ENCODE peak calls at places on chromosome 6, in seven cellular contexts. One of them, this sample, is unnamed.

GRCh38 chr6:41718828-41719227 is 16.6 kb downstream of the TFEB start:
- DNase-seq in mesendoderm: no peak
- DNase-seq in H9: no peak
- DNase-seq in H1: no peak
- DNase-seq in mesenchymal stem cell: no peak
- DNase-seq in IMR-90: no peak
- DNase-seq in neuronal stem cell: no peak
- DNase-seq in this sample: no peak

GRCh38 chr6:110567957-110568696 is 91.7 kb upstream of the SLC22A16 start:
- DNase-seq in mesendoderm: no peak
- DNase-seq in H9: no peak
- DNase-seq in H1: no peak
- DNase-seq in mesenchymal stem cell: no peak
- DNase-seq in IMR-90: no peak
- DNase-seq in neuronal stem cell: no peak
- DNase-seq in this sample: no peak

GRCh38 chr6:12051861-12052368 is 39.8 kb downstream of the HIVEP1 start:
- DNase-seq in mesendoderm: no peak
- DNase-seq in H9: no peak
- DNase-seq in H1: no peak
- DNase-seq in mesenchymal stem cell: peak
- DNase-seq in IMR-90: peak
- DNase-seq in neuronal stem cell: no peak
- DNase-seq in this sample: peak

GRCh38 chr6:166949533-166950442 is 6.6 kb downstream of the RNASET2 start:
- DNase-seq in mesendoderm: peak
- DNase-seq in H9: peak
- DNase-seq in H1: no peak
- DNase-seq in mesenchymal stem cell: no peak
- DNase-seq in IMR-90: no peak
- DNase-seq in neuronal stem cell: no peak
- DNase-seq in this sample: peak

GRCh38 chr6:132995432-132995831 is 181.1 kb downstream of the RPS12 start:
- DNase-seq in mesendoderm: no peak
- DNase-seq in H9: no peak
- DNase-seq in H1: no peak
- DNase-seq in mesenchymal stem cell: no peak
- DNase-seq in IMR-90: peak
- DNase-seq in neuronal stem cell: no peak
- DNase-seq in this sample: no peak

GRCh38 chr6:137218473-137218916 is 690 bp downstream of the IFNGR1 start:
- DNase-seq in mesendoderm: peak
- DNase-seq in H9: no peak
- DNase-seq in H1: no peak
- DNase-seq in mesenchymal stem cell: peak
- DNase-seq in IMR-90: peak
- DNase-seq in neuronal stem cell: peak
- DNase-seq in this sample: peak

GRCh38 chr6:16544006-16544405 is 217.3 kb downstream of the ATXN1 start:
- DNase-seq in mesendoderm: peak
- DNase-seq in H9: no peak
- DNase-seq in H1: no peak
- DNase-seq in mesenchymal stem cell: peak
- DNase-seq in IMR-90: peak
- DNase-seq in neuronal stem cell: peak
- DNase-seq in this sample: peak

GRCh38 chr6:149267513-149268043 is 49.9 kb upstream of the TAB2 start:
- DNase-seq in mesendoderm: no peak
- DNase-seq in H9: no peak
- DNase-seq in H1: no peak
- DNase-seq in mesenchymal stem cell: no peak
- DNase-seq in IMR-90: no peak
- DNase-seq in neuronal stem cell: no peak
- DNase-seq in this sample: no peak

GRCh38 chr6:53811746-53812145 is 16.9 kb downstream of the LRRC1 start:
- DNase-seq in mesendoderm: peak
- DNase-seq in H9: no peak
- DNase-seq in H1: no peak
- DNase-seq in mesenchymal stem cell: no peak
- DNase-seq in IMR-90: no peak
- DNase-seq in neuronal stem cell: no peak
- DNase-seq in this sample: no peak

GRCh38 chr6:164396071-164397047 is 913.0 kb downstream of the C6orf118 start:
- DNase-seq in mesendoderm: no peak
- DNase-seq in H9: no peak
- DNase-seq in H1: no peak
- DNase-seq in mesenchymal stem cell: peak
- DNase-seq in IMR-90: no peak
- DNase-seq in neuronal stem cell: no peak
- DNase-seq in this sample: no peak

GRCh38 chr6:39075010-39075738 is 26.6 kb downstream of the GLP1R start:
- DNase-seq in mesendoderm: no peak
- DNase-seq in H9: peak
- DNase-seq in H1: no peak
- DNase-seq in mesenchymal stem cell: no peak
- DNase-seq in IMR-90: no peak
- DNase-seq in neuronal stem cell: no peak
- DNase-seq in this sample: no peak

GRCh38 chr6:28725890-28726348 is 197.9 kb downstream of the TRIM27 start:
- DNase-seq in mesendoderm: peak
- DNase-seq in H9: peak
- DNase-seq in H1: peak
- DNase-seq in mesenchymal stem cell: no peak
- DNase-seq in IMR-90: peak
- DNase-seq in neuronal stem cell: no peak
- DNase-seq in this sample: no peak

GRCh38 chr6:157265630-157266029 is 57.7 kb downstream of the TMEM242 start:
- DNase-seq in mesendoderm: no peak
- DNase-seq in H9: no peak
- DNase-seq in H1: no peak
- DNase-seq in mesenchymal stem cell: no peak
- DNase-seq in IMR-90: no peak
- DNase-seq in neuronal stem cell: no peak
- DNase-seq in this sample: no peak

GRCh38 chr6:149545258-149545753 is 537 bp downstream of the PPIL4 start:
- DNase-seq in mesendoderm: peak
- DNase-seq in H9: peak
- DNase-seq in H1: no peak
- DNase-seq in mesenchymal stem cell: peak
- DNase-seq in IMR-90: peak
- DNase-seq in neuronal stem cell: peak
- DNase-seq in this sample: peak

DNA sequence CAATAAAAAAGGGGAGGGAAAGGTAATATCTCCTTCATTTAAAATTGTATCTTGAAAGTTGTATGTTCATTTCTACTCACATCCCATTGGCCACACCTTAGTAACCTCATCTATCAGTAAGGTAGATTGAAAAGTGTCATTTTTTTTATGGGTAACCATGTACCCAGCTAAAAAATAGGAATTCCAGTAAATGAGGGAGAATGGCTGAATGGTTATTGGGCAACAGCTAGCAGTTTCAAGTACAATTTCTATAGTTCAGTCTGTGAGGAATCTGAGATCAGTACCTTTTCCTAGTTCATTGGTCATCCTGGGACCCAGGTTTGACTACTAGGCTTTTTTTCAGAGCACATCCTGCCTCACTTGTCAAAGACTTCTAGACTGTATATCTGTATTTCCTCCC is 28.3 kb downstream of the PHF3 start:
- DNase-seq in mesendoderm: no peak
- DNase-seq in H9: no peak
- DNase-seq in H1: no peak
- DNase-seq in mesenchymal stem cell: no peak
- DNase-seq in IMR-90: no peak
- DNase-seq in neuronal stem cell: no peak
- DNase-seq in this sample: no peak
- H2BK5ac ChIP-seq in mesendoderm: no peak
- H2BK5ac ChIP-seq in H9: no peak
- H2BK5ac ChIP-seq in H1: no peak
- H2BK5ac ChIP-seq in mesenchymal stem cell: no peak
- H2BK5ac ChIP-seq in IMR-90: no peak
- H2BK5ac ChIP-seq in neuronal stem cell: no peak
- H2BK5ac ChIP-seq in this sample: no peak

GRCh38 chr6:87945966-87946365 is 101.7 kb upstream of the SPACA1 start:
- DNase-seq in mesendoderm: no peak
- DNase-seq in H9: no peak
- DNase-seq in H1: no peak
- DNase-seq in mesenchymal stem cell: no peak
- DNase-seq in IMR-90: no peak
- DNase-seq in neuronal stem cell: no peak
- DNase-seq in this sample: no peak

GRCh38 chr6:87945181-87945580 is 102.5 kb upstream of the SPACA1 start:
- DNase-seq in mesendoderm: no peak
- DNase-seq in H9: no peak
- DNase-seq in H1: no peak
- DNase-seq in mesenchymal stem cell: no peak
- DNase-seq in IMR-90: no peak
- DNase-seq in neuronal stem cell: no peak
- DNase-seq in this sample: no peak

GRCh38 chr6:87944541-87944954 is 103.1 kb upstream of the SPACA1 start:
- DNase-seq in mesendoderm: peak
- DNase-seq in H9: peak
- DNase-seq in H1: no peak
- DNase-seq in mesenchymal stem cell: peak
- DNase-seq in IMR-90: peak
- DNase-seq in neuronal stem cell: no peak
- DNase-seq in this sample: peak

DNA sequence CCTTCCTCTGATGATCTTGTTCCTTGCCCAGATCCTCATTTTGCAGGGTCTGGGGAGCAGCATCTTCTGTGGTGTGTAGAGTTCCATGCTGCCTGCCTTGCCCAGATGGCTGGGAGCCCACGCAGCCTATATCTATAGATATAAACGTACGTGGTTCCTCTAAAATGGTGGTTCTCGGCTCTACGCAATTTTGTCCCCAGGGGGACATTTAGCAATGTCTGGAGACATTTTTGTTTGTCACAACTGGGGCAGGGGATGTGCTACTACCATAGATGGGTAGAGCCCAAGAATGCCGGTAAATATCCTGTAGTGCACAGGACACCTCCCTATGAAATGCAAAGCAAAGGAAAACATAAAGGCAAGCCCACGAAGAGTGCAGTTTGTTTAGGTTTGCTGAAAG is 98.4 kb upstream of the SPACA1 start:
- DNase-seq in mesendoderm: no peak
- DNase-seq in H9: no peak
- DNase-seq in H1: no peak
- DNase-seq in mesenchymal stem cell: no peak
- DNase-seq in IMR-90: no peak
- DNase-seq in neuronal stem cell: no peak
- DNase-seq in this sample: no peak
- H3K4ac ChIP-seq in mesendoderm: no peak
- H3K4ac ChIP-seq in H9: no peak
- H3K4ac ChIP-seq in H1: no peak
- H3K4ac ChIP-seq in mesenchymal stem cell: no peak
- H3K4ac ChIP-seq in IMR-90: no peak
- H3K4ac ChIP-seq in neuronal stem cell: no peak
- H3K4ac ChIP-seq in this sample: no peak

GRCh38 chr6:144673807-144674206 is 388.7 kb downstream of the UTRN start:
- DNase-seq in mesendoderm: no peak
- DNase-seq in H9: no peak
- DNase-seq in H1: no peak
- DNase-seq in mesenchymal stem cell: no peak
- DNase-seq in IMR-90: no peak
- DNase-seq in neuronal stem cell: no peak
- DNase-seq in this sample: no peak

GRCh38 chr6:144681334-144681733 is 396.2 kb downstream of the UTRN start:
- DNase-seq in mesendoderm: no peak
- DNase-seq in H9: no peak
- DNase-seq in H1: no peak
- DNase-seq in mesenchymal stem cell: no peak
- DNase-seq in IMR-90: no peak
- DNase-seq in neuronal stem cell: no peak
- DNase-seq in this sample: no peak

GRCh38 chr6:144678844-144679243 is 393.7 kb downstream of the UTRN start:
- DNase-seq in mesendoderm: no peak
- DNase-seq in H9: no peak
- DNase-seq in H1: no peak
- DNase-seq in mesenchymal stem cell: no peak
- DNase-seq in IMR-90: peak
- DNase-seq in neuronal stem cell: no peak
- DNase-seq in this sample: no peak

GRCh38 chr6:144675231-144675861 is 390.2 kb downstream of the UTRN start:
- DNase-seq in mesendoderm: no peak
- DNase-seq in H9: no peak
- DNase-seq in H1: no peak
- DNase-seq in mesenchymal stem cell: peak
- DNase-seq in IMR-90: peak
- DNase-seq in neuronal stem cell: no peak
- DNase-seq in this sample: no peak
- H3K23ac ChIP-seq in mesendoderm: no peak
- H3K23ac ChIP-seq in H9: no peak
- H3K23ac ChIP-seq in H1: no peak
- H3K23ac ChIP-seq in mesenchymal stem cell: no peak
- H3K23ac ChIP-seq in IMR-90: no peak
- H3K23ac ChIP-seq in neuronal stem cell: no peak
- H3K23ac ChIP-seq in this sample: no peak

GRCh38 chr6:36533321-36533720 is 14.0 kb downstream of the STK38 start:
- DNase-seq in mesendoderm: no peak
- DNase-seq in H9: no peak
- DNase-seq in H1: no peak
- DNase-seq in mesenchymal stem cell: no peak
- DNase-seq in IMR-90: peak
- DNase-seq in neuronal stem cell: no peak
- DNase-seq in this sample: no peak

GRCh38 chr6:36539814-36540568 is 7.3 kb downstream of the STK38 start:
- DNase-seq in mesendoderm: peak
- DNase-seq in H9: no peak
- DNase-seq in H1: no peak
- DNase-seq in mesenchymal stem cell: no peak
- DNase-seq in IMR-90: no peak
- DNase-seq in neuronal stem cell: no peak
- DNase-seq in this sample: peak

GRCh38 chr6:36542041-36542440 is 5.2 kb downstream of the STK38 start:
- DNase-seq in mesendoderm: no peak
- DNase-seq in H9: no peak
- DNase-seq in H1: no peak
- DNase-seq in mesenchymal stem cell: no peak
- DNase-seq in IMR-90: peak
- DNase-seq in neuronal stem cell: no peak
- DNase-seq in this sample: no peak

DNA sequence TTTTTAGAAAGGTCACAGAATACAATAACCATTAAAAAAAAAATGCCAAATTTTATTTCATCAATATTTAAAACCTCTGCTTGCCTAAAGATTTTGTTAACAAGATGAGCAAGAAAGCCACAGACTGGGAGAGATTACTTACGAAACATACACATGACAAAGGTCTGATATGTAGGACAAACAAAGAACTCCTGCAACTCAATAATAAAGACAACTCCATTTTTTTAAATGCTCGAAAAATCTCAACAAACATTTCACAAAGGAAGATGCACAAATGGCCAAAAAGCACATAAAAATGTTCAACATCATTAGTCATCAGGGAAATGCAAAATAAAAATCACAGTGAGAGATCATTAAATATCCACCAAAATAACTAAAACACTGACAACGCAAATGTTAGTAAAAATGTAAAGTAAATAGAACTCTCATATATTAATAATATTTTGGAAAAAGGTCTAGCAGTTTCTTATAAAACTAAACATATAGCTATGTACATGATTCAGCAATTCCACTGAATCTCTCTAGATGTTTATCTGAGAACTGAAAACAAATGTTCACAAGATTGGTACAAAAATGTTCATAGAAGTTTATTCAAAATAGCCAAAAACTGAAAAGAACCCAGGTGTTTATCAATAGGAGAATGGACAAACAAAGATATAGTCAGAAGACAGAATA is 10.3 kb downstream of the STK38 start:
- DNase-seq in mesendoderm: no peak
- DNase-seq in H9: no peak
- DNase-seq in H1: no peak
- DNase-seq in mesenchymal stem cell: no peak
- DNase-seq in IMR-90: no peak
- DNase-seq in neuronal stem cell: no peak
- DNase-seq in this sample: no peak
- H2BK5ac ChIP-seq in mesendoderm: no peak
- H2BK5ac ChIP-seq in H9: no peak
- H2BK5ac ChIP-seq in H1: no peak
- H2BK5ac ChIP-seq in mesenchymal stem cell: no peak
- H2BK5ac ChIP-seq in IMR-90: no peak
- H2BK5ac ChIP-seq in neuronal stem cell: no peak
- H2BK5ac ChIP-seq in this sample: no peak

This sample was measured in trophoblast cell.